ENCODE peak calls at places on chromosomes 11 and 22, in seven cellular contexts. One of them, this sample, is unnamed.

GRCh38 chr22:19761500-19762314 is 1.1 kb downstream of the TBX1 start:
- DNase-seq in A549: no peak
- DNase-seq in hepatic stellate cell: no peak
- DNase-seq in activated CD4-positive, alpha-beta T cell treated with anti-CD3 and anti-CD28 coated beads for 24 hours: no peak
- DNase-seq in NCI-H2081 treated with DMSO at 0.1 percent for 48 hours: no peak
- DNase-seq in HTR-8/SVneo: no peak
- DNase-seq in lower lobe of right lung: no peak
- DNase-seq in this sample: no peak

GRCh38 chr11:47995318-47995717 is 15.0 kb downstream of the PTPRJ start:
- DNase-seq in A549: peak
- DNase-seq in hepatic stellate cell: no peak
- DNase-seq in activated CD4-positive, alpha-beta T cell treated with anti-CD3 and anti-CD28 coated beads for 24 hours: no peak
- DNase-seq in NCI-H2081 treated with DMSO at 0.1 percent for 48 hours: no peak
- DNase-seq in HTR-8/SVneo: no peak
- DNase-seq in lower lobe of right lung: no peak
- DNase-seq in this sample: no peak

GRCh38 chr11:78922886-78923625 is 348.4 kb upstream of the NARS2 start:
- DNase-seq in A549: no peak
- DNase-seq in hepatic stellate cell: no peak
- DNase-seq in activated CD4-positive, alpha-beta T cell treated with anti-CD3 and anti-CD28 coated beads for 24 hours: no peak
- DNase-seq in NCI-H2081 treated with DMSO at 0.1 percent for 48 hours: no peak
- DNase-seq in HTR-8/SVneo: no peak
- DNase-seq in lower lobe of right lung: no peak
- DNase-seq in this sample: no peak

GRCh38 chr11:130181295-130182272 is 22.0 kb downstream of the ST14 start:
- DNase-seq in A549: peak
- DNase-seq in hepatic stellate cell: peak
- DNase-seq in activated CD4-positive, alpha-beta T cell treated with anti-CD3 and anti-CD28 coated beads for 24 hours: no peak
- DNase-seq in NCI-H2081 treated with DMSO at 0.1 percent for 48 hours: peak
- DNase-seq in HTR-8/SVneo: peak
- DNase-seq in lower lobe of right lung: no peak
- DNase-seq in this sample: no peak

GRCh38 chr22:48677621-48678020 is 1150.1 kb downstream of the BRD1 start:
- DNase-seq in A549: no peak
- DNase-seq in hepatic stellate cell: no peak
- DNase-seq in activated CD4-positive, alpha-beta T cell treated with anti-CD3 and anti-CD28 coated beads for 24 hours: no peak
- DNase-seq in NCI-H2081 treated with DMSO at 0.1 percent for 48 hours: no peak
- DNase-seq in HTR-8/SVneo: no peak
- DNase-seq in lower lobe of right lung: no peak
- DNase-seq in this sample: no peak

GRCh38 chr22:38629108-38629507 is 27.1 kb downstream of the FAM227A start:
- DNase-seq in A549: no peak
- DNase-seq in hepatic stellate cell: no peak
- DNase-seq in activated CD4-positive, alpha-beta T cell treated with anti-CD3 and anti-CD28 coated beads for 24 hours: no peak
- DNase-seq in NCI-H2081 treated with DMSO at 0.1 percent for 48 hours: no peak
- DNase-seq in HTR-8/SVneo: no peak
- DNase-seq in lower lobe of right lung: no peak
- DNase-seq in this sample: no peak

GRCh38 chr11:86222081-86222480 is 22.5 kb upstream of the EED start:
- DNase-seq in A549: no peak
- DNase-seq in hepatic stellate cell: no peak
- DNase-seq in activated CD4-positive, alpha-beta T cell treated with anti-CD3 and anti-CD28 coated beads for 24 hours: no peak
- DNase-seq in NCI-H2081 treated with DMSO at 0.1 percent for 48 hours: no peak
- DNase-seq in HTR-8/SVneo: no peak
- DNase-seq in lower lobe of right lung: no peak
- DNase-seq in this sample: no peak

GRCh38 chr11:67371549-67372231 is 1.7 kb downstream of the CLCF1 start:
- DNase-seq in A549: peak
- DNase-seq in hepatic stellate cell: peak
- DNase-seq in activated CD4-positive, alpha-beta T cell treated with anti-CD3 and anti-CD28 coated beads for 24 hours: no peak
- DNase-seq in NCI-H2081 treated with DMSO at 0.1 percent for 48 hours: no peak
- DNase-seq in HTR-8/SVneo: peak
- DNase-seq in lower lobe of right lung: peak
- DNase-seq in this sample: no peak

GRCh38 chr11:76424379-76424778 is 20.4 kb upstream of the EMSY start:
- DNase-seq in A549: no peak
- DNase-seq in hepatic stellate cell: no peak
- DNase-seq in activated CD4-positive, alpha-beta T cell treated with anti-CD3 and anti-CD28 coated beads for 24 hours: no peak
- DNase-seq in NCI-H2081 treated with DMSO at 0.1 percent for 48 hours: no peak
- DNase-seq in HTR-8/SVneo: no peak
- DNase-seq in lower lobe of right lung: no peak
- DNase-seq in this sample: no peak

GRCh38 chr11:15159085-15159484 is 44.4 kb downstream of the INSC start:
- DNase-seq in A549: peak
- DNase-seq in hepatic stellate cell: peak
- DNase-seq in activated CD4-positive, alpha-beta T cell treated with anti-CD3 and anti-CD28 coated beads for 24 hours: no peak
- DNase-seq in NCI-H2081 treated with DMSO at 0.1 percent for 48 hours: no peak
- DNase-seq in HTR-8/SVneo: no peak
- DNase-seq in lower lobe of right lung: no peak
- DNase-seq in this sample: no peak

GRCh38 chr11:16226245-16226644 is 130.1 kb downstream of the SOX6 start:
- DNase-seq in A549: peak
- DNase-seq in hepatic stellate cell: no peak
- DNase-seq in activated CD4-positive, alpha-beta T cell treated with anti-CD3 and anti-CD28 coated beads for 24 hours: no peak
- DNase-seq in NCI-H2081 treated with DMSO at 0.1 percent for 48 hours: no peak
- DNase-seq in HTR-8/SVneo: no peak
- DNase-seq in lower lobe of right lung: peak
- DNase-seq in this sample: no peak

GRCh38 chr22:42180349-42180842 is 49.8 kb upstream of the CYP2D6 start:
- DNase-seq in A549: no peak
- DNase-seq in hepatic stellate cell: no peak
- DNase-seq in activated CD4-positive, alpha-beta T cell treated with anti-CD3 and anti-CD28 coated beads for 24 hours: no peak
- DNase-seq in NCI-H2081 treated with DMSO at 0.1 percent for 48 hours: no peak
- DNase-seq in HTR-8/SVneo: no peak
- DNase-seq in lower lobe of right lung: no peak
- DNase-seq in this sample: peak

GRCh38 chr22:43167001-43167589 is 15.7 kb downstream of the TSPO start:
- DNase-seq in A549: no peak
- DNase-seq in hepatic stellate cell: no peak
- DNase-seq in activated CD4-positive, alpha-beta T cell treated with anti-CD3 and anti-CD28 coated beads for 24 hours: no peak
- DNase-seq in NCI-H2081 treated with DMSO at 0.1 percent for 48 hours: no peak
- DNase-seq in HTR-8/SVneo: no peak
- DNase-seq in lower lobe of right lung: no peak
- DNase-seq in this sample: no peak

GRCh38 chr22:24516301-24516737 is 21.2 kb downstream of the UPB1 start:
- DNase-seq in A549: peak
- DNase-seq in hepatic stellate cell: peak
- DNase-seq in activated CD4-positive, alpha-beta T cell treated with anti-CD3 and anti-CD28 coated beads for 24 hours: no peak
- DNase-seq in NCI-H2081 treated with DMSO at 0.1 percent for 48 hours: no peak
- DNase-seq in HTR-8/SVneo: peak
- DNase-seq in lower lobe of right lung: no peak
- DNase-seq in this sample: no peak

GRCh38 chr11:22879615-22880014 is 19.3 kb upstream of the CCDC179 start:
- DNase-seq in A549: no peak
- DNase-seq in hepatic stellate cell: no peak
- DNase-seq in activated CD4-positive, alpha-beta T cell treated with anti-CD3 and anti-CD28 coated beads for 24 hours: no peak
- DNase-seq in NCI-H2081 treated with DMSO at 0.1 percent for 48 hours: no peak
- DNase-seq in HTR-8/SVneo: no peak
- DNase-seq in lower lobe of right lung: no peak
- DNase-seq in this sample: no peak

GRCh38 chr11:62444271-62444833 is 25.5 kb downstream of the SCGB1A1 start:
- DNase-seq in A549: no peak
- DNase-seq in hepatic stellate cell: peak
- DNase-seq in activated CD4-positive, alpha-beta T cell treated with anti-CD3 and anti-CD28 coated beads for 24 hours: peak
- DNase-seq in NCI-H2081 treated with DMSO at 0.1 percent for 48 hours: peak
- DNase-seq in HTR-8/SVneo: no peak
- DNase-seq in lower lobe of right lung: peak
- DNase-seq in this sample: peak

GRCh38 chr11:100769165-100769564 is 82.1 kb downstream of the ARHGAP42 start:
- DNase-seq in A549: no peak
- DNase-seq in hepatic stellate cell: no peak
- DNase-seq in activated CD4-positive, alpha-beta T cell treated with anti-CD3 and anti-CD28 coated beads for 24 hours: no peak
- DNase-seq in NCI-H2081 treated with DMSO at 0.1 percent for 48 hours: no peak
- DNase-seq in HTR-8/SVneo: no peak
- DNase-seq in lower lobe of right lung: no peak
- DNase-seq in this sample: no peak

GRCh38 chr11:1481861-1482441 is 4.6 kb downstream of the MOB2 start:
- DNase-seq in A549: no peak
- DNase-seq in hepatic stellate cell: no peak
- DNase-seq in activated CD4-positive, alpha-beta T cell treated with anti-CD3 and anti-CD28 coated beads for 24 hours: no peak
- DNase-seq in NCI-H2081 treated with DMSO at 0.1 percent for 48 hours: no peak
- DNase-seq in HTR-8/SVneo: no peak
- DNase-seq in lower lobe of right lung: peak
- DNase-seq in this sample: no peak

GRCh38 chr11:61769169-61769920 is 16.9 kb downstream of the MYRF start:
- DNase-seq in A549: no peak
- DNase-seq in hepatic stellate cell: peak
- DNase-seq in activated CD4-positive, alpha-beta T cell treated with anti-CD3 and anti-CD28 coated beads for 24 hours: no peak
- DNase-seq in NCI-H2081 treated with DMSO at 0.1 percent for 48 hours: no peak
- DNase-seq in HTR-8/SVneo: peak
- DNase-seq in lower lobe of right lung: peak
- DNase-seq in this sample: no peak

GRCh38 chr11:57095417-57095816 is 86.3 kb upstream of the LRRC55 start:
- DNase-seq in A549: no peak
- DNase-seq in hepatic stellate cell: no peak
- DNase-seq in activated CD4-positive, alpha-beta T cell treated with anti-CD3 and anti-CD28 coated beads for 24 hours: no peak
- DNase-seq in NCI-H2081 treated with DMSO at 0.1 percent for 48 hours: no peak
- DNase-seq in HTR-8/SVneo: no peak
- DNase-seq in lower lobe of right lung: no peak
- DNase-seq in this sample: no peak

GRCh38 chr11:132220464-132220863 is 850.0 kb downstream of the NTM start:
- DNase-seq in A549: no peak
- DNase-seq in hepatic stellate cell: peak
- DNase-seq in activated CD4-positive, alpha-beta T cell treated with anti-CD3 and anti-CD28 coated beads for 24 hours: no peak
- DNase-seq in NCI-H2081 treated with DMSO at 0.1 percent for 48 hours: no peak
- DNase-seq in HTR-8/SVneo: no peak
- DNase-seq in lower lobe of right lung: no peak
- DNase-seq in this sample: no peak

GRCh38 chr11:44399968-44400367 is 90.0 kb upstream of the ALX4 start:
- DNase-seq in A549: no peak
- DNase-seq in hepatic stellate cell: no peak
- DNase-seq in activated CD4-positive, alpha-beta T cell treated with anti-CD3 and anti-CD28 coated beads for 24 hours: no peak
- DNase-seq in NCI-H2081 treated with DMSO at 0.1 percent for 48 hours: no peak
- DNase-seq in HTR-8/SVneo: no peak
- DNase-seq in lower lobe of right lung: no peak
- DNase-seq in this sample: no peak

GRCh38 chr11:74687237-74688005 is 43.8 kb downstream of the CHRDL2 start:
- DNase-seq in A549: no peak
- DNase-seq in hepatic stellate cell: no peak
- DNase-seq in activated CD4-positive, alpha-beta T cell treated with anti-CD3 and anti-CD28 coated beads for 24 hours: no peak
- DNase-seq in NCI-H2081 treated with DMSO at 0.1 percent for 48 hours: no peak
- DNase-seq in HTR-8/SVneo: no peak
- DNase-seq in lower lobe of right lung: peak
- DNase-seq in this sample: no peak

GRCh38 chr11:18775492-18776292 is 15.9 kb downstream of the PTPN5 start:
- DNase-seq in A549: peak
- DNase-seq in hepatic stellate cell: peak
- DNase-seq in activated CD4-positive, alpha-beta T cell treated with anti-CD3 and anti-CD28 coated beads for 24 hours: peak
- DNase-seq in NCI-H2081 treated with DMSO at 0.1 percent for 48 hours: no peak
- DNase-seq in HTR-8/SVneo: peak
- DNase-seq in lower lobe of right lung: peak
- DNase-seq in this sample: no peak

GRCh38 chr11:36187618-36188017 is 101.6 kb downstream of the COMMD9 start:
- DNase-seq in A549: no peak
- DNase-seq in hepatic stellate cell: no peak
- DNase-seq in activated CD4-positive, alpha-beta T cell treated with anti-CD3 and anti-CD28 coated beads for 24 hours: no peak
- DNase-seq in NCI-H2081 treated with DMSO at 0.1 percent for 48 hours: no peak
- DNase-seq in HTR-8/SVneo: no peak
- DNase-seq in lower lobe of right lung: no peak
- DNase-seq in this sample: no peak

GRCh38 chr11:70073881-70074371 is 4.2 kb upstream of the ANO1 start:
- DNase-seq in A549: no peak
- DNase-seq in hepatic stellate cell: no peak
- DNase-seq in activated CD4-positive, alpha-beta T cell treated with anti-CD3 and anti-CD28 coated beads for 24 hours: no peak
- DNase-seq in NCI-H2081 treated with DMSO at 0.1 percent for 48 hours: no peak
- DNase-seq in HTR-8/SVneo: no peak
- DNase-seq in lower lobe of right lung: no peak
- DNase-seq in this sample: no peak

GRCh38 chr11:77517226-77517625 is 43.3 kb upstream of the PAK1 start:
- DNase-seq in A549: no peak
- DNase-seq in hepatic stellate cell: no peak
- DNase-seq in activated CD4-positive, alpha-beta T cell treated with anti-CD3 and anti-CD28 coated beads for 24 hours: no peak
- DNase-seq in NCI-H2081 treated with DMSO at 0.1 percent for 48 hours: no peak
- DNase-seq in HTR-8/SVneo: no peak
- DNase-seq in lower lobe of right lung: no peak
- DNase-seq in this sample: peak